ENCODE peak calls at places on chromosomes 13 and 19, in eight cellular contexts. One of them, this sample, is unnamed.

GRCh38 chr13:98775844-98776598 is 23.5 kb upstream of the SLC15A1 start:
- DNase-seq in lower lobe of right lung: no peak
- DNase-seq in tibial nerve: no peak
- DNase-seq in H9: no peak
- DNase-seq in heart left ventricle: no peak
- DNase-seq in OCI-LY7: no peak
- DNase-seq in Peyer's patch: no peak
- DNase-seq in CD8-positive, alpha-beta T cell: no peak
- DNase-seq in this sample: peak

GRCh38 chr13:46749951-46750350 is 47.0 kb downstream of the ESD start:
- DNase-seq in heart left ventricle: no peak
- DNase-seq in Peyer's patch: no peak
- DNase-seq in H9: no peak
- DNase-seq in tibial nerve: no peak
- DNase-seq in CD8-positive, alpha-beta T cell: no peak
- DNase-seq in OCI-LY7: no peak
- DNase-seq in lower lobe of right lung: no peak
- DNase-seq in this sample: no peak

GRCh38 chr13:26946675-26947342 is 186.2 kb upstream of the GPR12 start:
- DNase-seq in Peyer's patch: no peak
- DNase-seq in H9: no peak
- DNase-seq in tibial nerve: no peak
- DNase-seq in CD8-positive, alpha-beta T cell: no peak
- DNase-seq in heart left ventricle: no peak
- DNase-seq in lower lobe of right lung: no peak
- DNase-seq in OCI-LY7: peak
- DNase-seq in this sample: no peak

GRCh38 chr13:72050251-72050650 is 183.2 kb upstream of the DACH1 start:
- DNase-seq in H9: no peak
- DNase-seq in heart left ventricle: no peak
- DNase-seq in OCI-LY7: no peak
- DNase-seq in tibial nerve: no peak
- DNase-seq in Peyer's patch: no peak
- DNase-seq in CD8-positive, alpha-beta T cell: no peak
- DNase-seq in lower lobe of right lung: no peak
- DNase-seq in this sample: no peak

GRCh38 chr19:55484571-55485438 is at the start of gene NAT14:
- DNase-seq in heart left ventricle: peak
- DNase-seq in H9: peak
- DNase-seq in Peyer's patch: peak
- DNase-seq in OCI-LY7: peak
- DNase-seq in lower lobe of right lung: no peak
- DNase-seq in CD8-positive, alpha-beta T cell: peak
- DNase-seq in tibial nerve: no peak
- DNase-seq in this sample: no peak

GRCh38 chr13:43626994-43627393 is 159.8 kb downstream of the ENOX1 start:
- DNase-seq in heart left ventricle: no peak
- DNase-seq in H9: no peak
- DNase-seq in CD8-positive, alpha-beta T cell: no peak
- DNase-seq in tibial nerve: no peak
- DNase-seq in OCI-LY7: no peak
- DNase-seq in lower lobe of right lung: no peak
- DNase-seq in Peyer's patch: no peak
- DNase-seq in this sample: no peak

GRCh38 chr19:13841339-13842293 is 35.3 kb upstream of the NANOS3 start:
- DNase-seq in CD8-positive, alpha-beta T cell: no peak
- DNase-seq in Peyer's patch: no peak
- DNase-seq in lower lobe of right lung: peak
- DNase-seq in OCI-LY7: no peak
- DNase-seq in H9: peak
- DNase-seq in heart left ventricle: peak
- DNase-seq in tibial nerve: peak
- DNase-seq in this sample: no peak

GRCh38 chr19:10291554-10292205 is 1.9 kb downstream of the ICAM5 start:
- DNase-seq in CD8-positive, alpha-beta T cell: no peak
- DNase-seq in tibial nerve: no peak
- DNase-seq in OCI-LY7: peak
- DNase-seq in H9: no peak
- DNase-seq in Peyer's patch: no peak
- DNase-seq in heart left ventricle: no peak
- DNase-seq in lower lobe of right lung: no peak
- DNase-seq in this sample: no peak

GRCh38 chr13:42497798-42498197 is 76.2 kb upstream of the TNFSF11 start:
- DNase-seq in Peyer's patch: no peak
- DNase-seq in tibial nerve: no peak
- DNase-seq in CD8-positive, alpha-beta T cell: no peak
- DNase-seq in OCI-LY7: no peak
- DNase-seq in lower lobe of right lung: no peak
- DNase-seq in H9: no peak
- DNase-seq in heart left ventricle: no peak
- DNase-seq in this sample: peak

GRCh38 chr19:53467503-53468262 is at the start of gene ZNF813:
- DNase-seq in heart left ventricle: peak
- DNase-seq in Peyer's patch: peak
- DNase-seq in OCI-LY7: peak
- DNase-seq in lower lobe of right lung: peak
- DNase-seq in CD8-positive, alpha-beta T cell: peak
- DNase-seq in tibial nerve: peak
- DNase-seq in H9: peak
- DNase-seq in this sample: peak

GRCh38 chr13:103328899-103329298 is 262.7 kb upstream of the SLC10A2 start:
- DNase-seq in OCI-LY7: no peak
- DNase-seq in CD8-positive, alpha-beta T cell: no peak
- DNase-seq in H9: no peak
- DNase-seq in Peyer's patch: no peak
- DNase-seq in heart left ventricle: no peak
- DNase-seq in tibial nerve: no peak
- DNase-seq in lower lobe of right lung: no peak
- DNase-seq in this sample: no peak

GRCh38 chr13:76813874-76814273 is 72.3 kb downstream of the KCTD12 start:
- DNase-seq in CD8-positive, alpha-beta T cell: no peak
- DNase-seq in Peyer's patch: no peak
- DNase-seq in lower lobe of right lung: no peak
- DNase-seq in OCI-LY7: no peak
- DNase-seq in H9: no peak
- DNase-seq in heart left ventricle: no peak
- DNase-seq in tibial nerve: no peak
- DNase-seq in this sample: no peak

DNA sequence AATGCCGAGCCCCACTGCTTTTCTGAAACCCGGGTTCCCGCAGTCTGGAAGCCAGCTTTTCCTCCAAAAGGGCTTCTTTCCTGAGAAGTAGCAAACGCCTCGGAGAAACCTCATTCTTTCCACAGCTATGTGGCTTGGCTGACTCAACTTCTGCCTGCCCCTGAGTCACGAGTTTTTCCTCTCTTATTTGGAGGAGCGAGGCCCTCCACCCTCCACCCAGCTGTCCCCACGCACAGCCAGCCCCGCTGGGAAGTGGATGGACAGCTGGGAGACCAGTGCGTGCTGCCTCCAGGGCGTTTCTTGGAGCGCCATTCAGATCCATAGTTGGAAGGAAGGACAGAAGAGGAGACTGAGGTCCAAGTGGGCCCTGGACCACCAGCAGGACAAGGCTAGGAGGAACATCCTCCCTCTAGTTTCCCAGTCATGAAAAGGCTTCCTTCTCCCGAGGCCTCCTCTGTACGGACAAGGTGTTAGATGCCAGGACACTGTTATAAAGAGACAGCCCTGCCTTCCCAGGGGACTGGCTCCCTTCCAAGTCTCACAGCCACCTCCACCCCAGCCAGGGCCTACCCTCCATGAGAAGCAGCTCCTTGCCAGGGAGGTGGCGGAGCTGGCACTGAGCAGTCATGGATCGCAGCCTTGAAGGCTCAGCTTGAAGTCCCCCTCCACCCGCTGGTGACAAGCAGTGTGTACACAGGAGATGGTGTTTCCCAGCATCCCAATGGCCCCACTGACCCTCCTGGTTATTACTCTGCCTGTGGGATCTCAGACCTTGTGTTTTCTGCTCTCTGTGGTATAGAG is 2.5 kb upstream of the PLEKHF1 start:
- DNase-seq in heart left ventricle: peak
- DNase-seq in OCI-LY7: no peak
- DNase-seq in tibial nerve: peak
- DNase-seq in CD8-positive, alpha-beta T cell: no peak
- DNase-seq in lower lobe of right lung: peak
- DNase-seq in Peyer's patch: no peak
- DNase-seq in H9: no peak
- DNase-seq in this sample: no peak
- H3K27ac ChIP-seq in heart left ventricle: peak
- H3K27ac ChIP-seq in OCI-LY7: no peak
- H3K27ac ChIP-seq in tibial nerve: peak
- H3K27ac ChIP-seq in CD8-positive, alpha-beta T cell: no peak
- H3K27ac ChIP-seq in lower lobe of right lung: peak
- H3K27ac ChIP-seq in Peyer's patch: peak
- H3K27ac ChIP-seq in H9: no peak
- H3K27ac ChIP-seq in this sample: peak

GRCh38 chr19:4701557-4701956 is 22.1 kb downstream of the DPP9 start:
- DNase-seq in Peyer's patch: no peak
- DNase-seq in CD8-positive, alpha-beta T cell: no peak
- DNase-seq in heart left ventricle: no peak
- DNase-seq in tibial nerve: no peak
- DNase-seq in H9: no peak
- DNase-seq in lower lobe of right lung: no peak
- DNase-seq in OCI-LY7: no peak
- DNase-seq in this sample: no peak

GRCh38 chr19:4705413-4706131 is 18.1 kb downstream of the DPP9 start:
- DNase-seq in H9: no peak
- DNase-seq in OCI-LY7: no peak
- DNase-seq in Peyer's patch: no peak
- DNase-seq in lower lobe of right lung: no peak
- DNase-seq in tibial nerve: no peak
- DNase-seq in CD8-positive, alpha-beta T cell: no peak
- DNase-seq in heart left ventricle: peak
- DNase-seq in this sample: no peak

GRCh38 chr19:4704317-4704673 is 19.3 kb downstream of the DPP9 start:
- DNase-seq in lower lobe of right lung: peak
- DNase-seq in CD8-positive, alpha-beta T cell: no peak
- DNase-seq in H9: no peak
- DNase-seq in heart left ventricle: peak
- DNase-seq in OCI-LY7: no peak
- DNase-seq in Peyer's patch: no peak
- DNase-seq in tibial nerve: no peak
- DNase-seq in this sample: no peak

GRCh38 chr19:4702764-4703163 is 20.9 kb downstream of the DPP9 start:
- DNase-seq in Peyer's patch: no peak
- DNase-seq in OCI-LY7: no peak
- DNase-seq in H9: no peak
- DNase-seq in tibial nerve: no peak
- DNase-seq in heart left ventricle: peak
- DNase-seq in lower lobe of right lung: no peak
- DNase-seq in CD8-positive, alpha-beta T cell: no peak
- DNase-seq in this sample: no peak

DNA sequence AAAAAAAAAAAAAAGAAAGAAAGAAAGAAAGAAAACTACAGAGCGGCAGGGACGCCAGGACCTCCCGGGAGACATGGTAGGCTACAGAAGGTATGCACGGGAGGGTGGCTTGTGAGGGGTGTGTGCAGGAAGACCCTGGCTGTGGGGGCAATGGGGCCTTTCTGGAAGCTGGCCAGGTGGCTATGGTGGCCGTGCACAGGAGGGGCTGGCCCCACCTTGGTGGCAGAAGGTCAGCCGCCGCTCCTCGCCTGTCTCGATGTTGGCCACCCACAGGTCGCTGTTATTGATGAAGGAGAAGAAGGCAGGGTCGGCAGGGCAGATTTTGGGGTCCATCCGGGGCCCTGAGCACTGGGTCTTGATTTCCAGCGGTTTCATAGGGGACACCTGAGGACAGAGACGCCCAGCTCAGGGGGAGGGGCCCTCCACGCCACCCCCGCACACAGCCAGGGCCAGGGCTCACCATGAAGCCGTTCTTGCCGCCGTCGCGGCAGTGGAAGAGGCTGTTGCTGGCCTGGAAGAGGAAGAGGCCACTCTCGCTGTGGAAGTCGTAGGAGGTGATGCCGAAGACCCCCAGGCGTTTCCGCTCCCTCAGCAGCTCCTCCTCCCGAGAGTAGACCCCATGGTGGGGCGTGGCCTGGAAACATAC is 19.8 kb downstream of the DPP9 start:
- DNase-seq in heart left ventricle: peak
- DNase-seq in lower lobe of right lung: no peak
- DNase-seq in OCI-LY7: no peak
- DNase-seq in CD8-positive, alpha-beta T cell: no peak
- DNase-seq in tibial nerve: no peak
- DNase-seq in Peyer's patch: no peak
- DNase-seq in H9: no peak
- DNase-seq in this sample: no peak
- H3K27ac ChIP-seq in heart left ventricle: no peak
- H3K27ac ChIP-seq in lower lobe of right lung: peak
- H3K27ac ChIP-seq in OCI-LY7: no peak
- H3K27ac ChIP-seq in CD8-positive, alpha-beta T cell: no peak
- H3K27ac ChIP-seq in tibial nerve: no peak
- H3K27ac ChIP-seq in Peyer's patch: no peak
- H3K27ac ChIP-seq in H9: no peak
- H3K27ac ChIP-seq in this sample: no peak

DNA sequence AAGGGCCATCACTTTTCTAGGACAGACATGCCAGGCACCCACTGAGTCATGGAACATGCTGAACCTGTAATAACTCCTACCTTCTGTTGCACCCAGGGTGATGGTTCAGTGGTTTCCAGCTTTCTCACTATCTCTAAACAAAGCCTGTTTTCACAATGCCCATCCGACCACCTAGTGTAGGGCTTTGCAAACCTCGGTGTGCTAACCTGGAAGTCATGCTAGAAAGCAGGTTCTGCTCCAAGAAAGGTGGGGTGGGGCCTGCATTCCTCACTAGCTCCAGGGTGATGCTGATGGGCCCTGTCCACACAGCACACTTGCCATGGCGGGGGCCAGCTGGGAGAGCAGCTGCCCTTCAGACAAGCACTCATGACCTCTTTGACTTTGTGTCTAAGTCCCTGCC is 43.4 kb downstream of the COL4A2 start:
- DNase-seq in tibial nerve: no peak
- DNase-seq in H9: no peak
- DNase-seq in lower lobe of right lung: no peak
- DNase-seq in CD8-positive, alpha-beta T cell: no peak
- DNase-seq in OCI-LY7: no peak
- DNase-seq in heart left ventricle: no peak
- DNase-seq in Peyer's patch: no peak
- DNase-seq in this sample: no peak
- H3K27ac ChIP-seq in tibial nerve: no peak
- H3K27ac ChIP-seq in H9: no peak
- H3K27ac ChIP-seq in lower lobe of right lung: no peak
- H3K27ac ChIP-seq in CD8-positive, alpha-beta T cell: no peak
- H3K27ac ChIP-seq in OCI-LY7: no peak
- H3K27ac ChIP-seq in heart left ventricle: no peak
- H3K27ac ChIP-seq in Peyer's patch: peak
- H3K27ac ChIP-seq in this sample: no peak

DNA sequence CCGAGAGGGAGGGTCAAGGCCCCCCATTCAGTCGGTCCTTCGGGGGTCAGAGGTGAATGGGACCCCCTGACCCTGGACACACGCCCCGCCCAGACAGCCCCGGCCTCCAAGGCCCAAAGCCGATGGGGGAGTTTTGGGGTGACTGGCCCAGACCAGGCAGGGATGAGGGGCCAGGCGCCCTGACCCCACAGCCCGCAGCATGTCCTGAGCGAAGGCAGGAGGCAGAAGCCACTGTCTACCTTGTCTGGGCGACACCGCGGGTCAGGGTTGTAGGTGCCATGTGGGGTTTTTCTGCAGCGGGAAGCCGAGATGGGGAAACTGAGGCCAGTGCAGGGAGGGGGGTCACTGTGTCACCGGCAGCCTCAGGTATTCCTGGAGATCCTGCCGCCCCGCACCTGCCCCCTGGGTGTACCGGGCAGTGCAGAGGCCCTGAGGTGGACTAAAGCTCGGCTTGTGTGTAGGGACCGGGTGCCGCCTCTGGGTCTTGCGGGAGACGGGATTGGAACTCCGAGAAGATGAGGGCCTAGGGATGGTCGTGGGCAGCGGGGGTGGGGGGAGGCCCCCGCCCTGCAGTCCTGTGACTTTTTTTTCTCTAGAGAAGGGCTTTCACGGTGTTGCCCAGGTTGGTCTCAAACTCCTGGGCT is 8.5 kb downstream of the ARID3A start:
- DNase-seq in OCI-LY7: no peak
- DNase-seq in lower lobe of right lung: no peak
- DNase-seq in heart left ventricle: no peak
- DNase-seq in H9: no peak
- DNase-seq in tibial nerve: no peak
- DNase-seq in Peyer's patch: no peak
- DNase-seq in CD8-positive, alpha-beta T cell: no peak
- DNase-seq in this sample: no peak
- H3K27ac ChIP-seq in OCI-LY7: no peak
- H3K27ac ChIP-seq in lower lobe of right lung: peak
- H3K27ac ChIP-seq in heart left ventricle: no peak
- H3K27ac ChIP-seq in H9: no peak
- H3K27ac ChIP-seq in tibial nerve: no peak
- H3K27ac ChIP-seq in Peyer's patch: peak
- H3K27ac ChIP-seq in CD8-positive, alpha-beta T cell: no peak
- H3K27ac ChIP-seq in this sample: no peak

This sample was measured in epithelial cell of prostate.